ENCODE peak calls at places on chromosomes 3 and 15, in six cellular contexts. P is stomach, M is HepG2, U is HCT116, K is GM12892, F is upper lobe of left lung. D is an unnamed sample.

GRCh38 chr3:188327433-188327832 is 173.5 kb downstream of the LPP start:
- DNase-seq in U (no peak), P (no peak), M (no peak), K (no peak), F (no peak), D (no peak)

GRCh38 chr15:52161406-52161966 is 29.7 kb downstream of the GNB5 start:
- DNase-seq in P (no peak), F (no peak), K (no peak), M (no peak), U (no peak), D (no peak)

GRCh38 chr3:140387244-140387643 is 290.6 kb upstream of the TRIM42 start:
- DNase-seq in M (no peak), K (no peak), P (no peak), U (no peak), F (no peak), D (no peak)

GRCh38 chr15:92833493-92834271 is 66.4 kb upstream of the CHD2 start:
- DNase-seq in K (no peak), P (no peak), U (no peak), M (no peak), F (no peak), D (no peak)

GRCh38 chr3:19702416-19703078 is 231.5 kb downstream of the EFHB start:
- DNase-seq in P (no peak), M (no peak), U (no peak), F (peak; percentile 79), K (no peak), D (peak; percentile 72)

GRCh38 chr15:58273104-58273503 is 134.9 kb downstream of the AQP9 start:
- DNase-seq in F (no peak), P (no peak), K (no peak), U (no peak), M (no peak), D (no peak)

GRCh38 chr3:73667889-73668288 is 43.1 kb upstream of the PDZRN3 start:
- DNase-seq in F (no peak), U (no peak), M (no peak), P (no peak), K (no peak), D (no peak)

GRCh38 chr3:10627884-10628572 is 122.6 kb upstream of the ATP2B2 start:
- DNase-seq in F (peak; percentile 18), P (no peak), K (no peak), M (peak; percentile 6), U (peak; percentile 21), D (peak; percentile 61)

GRCh38 chr3:188486952-188487351 is 333.0 kb downstream of the LPP start:
- DNase-seq in U (no peak), F (no peak), P (no peak), M (no peak), K (no peak), D (no peak)

GRCh38 chr3:13748500-13748899 is 131.4 kb downstream of the WNT7A start:
- DNase-seq in K (no peak), F (no peak), M (no peak), P (no peak), U (no peak), D (no peak)

GRCh38 chr15:66657062-66658020 is 44.7 kb upstream of the SMAD6 start:
- DNase-seq in F (no peak), K (no peak), U (no peak), M (no peak), P (no peak), D (peak; percentile 95)

GRCh38 chr3:126389112-126389791 is 5.5 kb upstream of the CFAP100 start:
- DNase-seq in U (peak; percentile 72), K (peak; percentile 64), M (peak; percentile 93), F (peak; percentile 96), P (peak; percentile 95), D (peak; percentile 97)

GRCh38 chr3:47503033-47503432 is 10.5 kb downstream of the ELP6 start:
- DNase-seq in F (no peak), M (no peak), U (no peak), P (no peak), K (no peak), D (no peak)

GRCh38 chr15:88911766-88912118 is 1.4 kb downstream of the MFGE8 start:
- DNase-seq in F (no peak), K (no peak), U (no peak), P (no peak), M (no peak), D (peak; percentile 63)

GRCh38 chr15:88912500-88912921 is 668 bp downstream of the MFGE8 start:
- DNase-seq in F (peak; percentile 80), U (no peak), M (no peak), K (no peak), P (no peak), D (peak; percentile 24)

GRCh38 chr15:88913017-88913849 is at the start of gene MFGE8:
- DNase-seq in U (no peak), M (peak; percentile 31), P (peak; percentile 54), F (peak; percentile 95), K (peak; percentile 66), D (peak; percentile 97)

GRCh38 chr15:88915354-88915753 is 2.2 kb upstream of the MFGE8 start:
- DNase-seq in F (no peak), K (no peak), M (no peak), U (no peak), P (no peak), D (no peak)

DNA sequence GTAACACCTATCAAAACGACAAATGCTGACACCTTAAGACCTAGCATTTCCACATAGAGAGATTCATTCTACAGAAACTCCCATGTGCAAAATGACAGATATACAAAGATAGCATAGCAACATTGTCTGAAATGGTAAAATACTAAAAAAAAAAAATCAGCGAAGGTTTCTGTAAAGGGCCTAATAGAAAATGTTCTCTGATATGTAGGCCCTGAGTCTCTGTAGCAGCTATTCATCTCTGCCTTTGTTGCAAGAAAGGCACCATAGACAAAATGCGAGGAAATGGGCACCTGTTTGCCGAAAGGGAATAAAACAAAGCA is 631 bp upstream of the MFGE8 start:
- DNase-seq in K (no peak), P (no peak), M (no peak), F (no peak), U (no peak), D (no peak)
- TF ChIP-seq POLR2AphosphoS5 in K (no peak), P (no peak), M (no peak), F (no peak), U (no peak), D (no peak)

GRCh38 chr3:149151843-149152242 is 22.4 kb downstream of the HPS3 start:
- DNase-seq in U (no peak), P (no peak), K (no peak), F (no peak), M (no peak), D (no peak)
- TF ChIP-seq POLR2AphosphoS5 in U (no peak), P (no peak), K (no peak), F (no peak), M (no peak), D (no peak)

GRCh38 chr3:123657578-123657977 is 72.7 kb upstream of the HACD2 start:
- DNase-seq in U (no peak), P (no peak), F (no peak), M (no peak), K (no peak), D (no peak)

GRCh38 chr3:123656691-123657090 is 71.8 kb upstream of the HACD2 start:
- DNase-seq in P (no peak), M (no peak), K (no peak), F (no peak), U (no peak), D (peak; percentile 57)

GRCh38 chr3:123657111-123657510 is 72.3 kb upstream of the HACD2 start:
- DNase-seq in M (no peak), F (no peak), P (no peak), U (no peak), K (no peak), D (no peak)

GRCh38 chr3:123658860-123659221 is 74.0 kb upstream of the HACD2 start:
- DNase-seq in U (no peak), K (no peak), M (no peak), F (no peak), P (no peak), D (no peak)

DNA sequence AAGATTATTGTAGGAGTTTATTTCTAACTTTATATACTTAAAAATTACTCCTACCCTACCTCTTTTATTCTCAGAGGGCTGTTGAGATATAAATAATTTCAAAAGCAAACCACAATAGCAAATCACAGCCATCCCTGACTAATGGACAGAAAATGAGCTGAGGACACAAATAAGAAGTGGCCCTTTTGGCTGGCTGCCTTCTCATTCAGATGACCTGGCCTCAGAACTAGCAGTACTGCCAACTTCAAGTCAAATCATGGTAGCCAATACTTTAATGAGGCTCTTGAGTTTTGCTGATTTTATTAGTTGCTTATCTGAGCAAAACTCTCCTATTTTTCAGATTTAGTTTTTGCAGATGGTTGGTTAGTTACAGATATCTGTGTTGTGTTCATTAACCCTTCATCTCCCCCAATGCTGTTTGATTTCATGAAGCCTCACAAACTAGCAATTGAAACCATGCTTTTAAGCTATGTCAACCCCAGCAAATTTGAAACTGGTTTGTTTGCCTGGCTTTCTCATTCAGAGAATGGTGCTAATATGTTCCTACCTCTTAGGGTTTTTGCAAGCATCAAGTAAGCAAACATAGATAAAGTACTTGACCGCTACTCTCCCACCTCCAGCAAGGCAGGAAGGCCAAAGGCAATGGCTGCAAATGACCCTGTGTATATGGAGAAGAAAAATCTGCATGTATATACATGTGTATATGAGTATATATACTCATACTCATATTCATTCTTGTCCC is 73.4 kb upstream of the HACD2 start:
- DNase-seq in K (no peak), U (no peak), P (peak; percentile 61), F (no peak), M (no peak), D (no peak)
- TF ChIP-seq POLR2AphosphoS5 in K (no peak), U (no peak), P (peak; percentile 60), F (peak; percentile 4), M (no peak), D (no peak)

GRCh38 chr15:31297221-31297879 is 29.3 kb upstream of the KLF13 start:
- DNase-seq in F (no peak), U (no peak), K (no peak), P (no peak), M (no peak), D (no peak)

GRCh38 chr15:31298707-31299172 is 27.9 kb upstream of the KLF13 start:
- DNase-seq in P (peak; percentile 17), F (peak; percentile 54), K (no peak), U (no peak), M (no peak), D (no peak)

GRCh38 chr15:31297880-31298456 is 28.7 kb upstream of the KLF13 start:
- DNase-seq in M (no peak), P (peak; percentile 69), F (no peak), K (no peak), U (no peak), D (no peak)

GRCh38 chr15:31295660-31296059 is 31.0 kb upstream of the KLF13 start:
- DNase-seq in U (no peak), M (no peak), K (no peak), F (no peak), P (peak; percentile 8), D (no peak)

DNA sequence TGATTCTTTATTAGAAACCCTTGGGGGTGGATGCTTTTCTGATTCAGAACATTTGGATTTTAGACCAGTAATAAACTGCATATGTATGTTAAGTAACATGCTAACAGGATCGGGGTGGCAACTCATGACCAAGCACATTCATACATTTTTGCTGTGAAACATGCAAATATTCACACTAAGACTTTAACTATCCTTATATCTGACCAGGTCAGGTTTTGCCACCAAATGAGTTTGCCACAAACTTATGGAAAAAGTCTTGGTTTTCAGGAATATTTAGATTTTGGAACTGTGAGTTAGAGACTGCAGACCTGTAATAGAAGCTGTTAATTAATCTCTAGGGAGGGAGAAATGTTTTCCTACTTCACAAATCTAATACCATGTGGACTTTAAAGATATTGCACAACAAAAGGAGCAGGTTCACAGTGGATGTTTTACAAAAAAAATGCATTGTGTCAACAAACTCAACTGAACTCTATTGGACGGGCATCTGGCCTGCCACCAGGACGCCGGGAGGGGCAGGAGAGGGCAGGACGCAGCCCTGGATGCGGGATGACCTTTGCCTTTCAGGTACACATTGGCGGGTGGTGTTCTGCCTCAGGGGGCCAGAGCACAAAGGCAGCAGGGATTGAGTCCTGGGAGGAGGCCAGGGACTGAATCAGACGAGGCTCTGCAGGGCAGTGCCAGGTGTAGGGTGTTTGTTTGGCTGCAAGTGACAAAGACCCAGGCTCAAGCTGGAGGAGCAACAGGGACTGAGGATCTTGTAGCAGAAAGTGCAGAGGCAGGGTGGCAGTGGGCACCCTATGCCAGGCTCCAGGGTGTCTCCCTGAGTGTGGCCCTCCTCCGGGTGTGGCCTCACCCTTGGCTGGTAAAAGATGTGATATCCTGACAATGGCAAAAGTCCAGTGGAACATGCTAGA is 30.1 kb upstream of the KLF13 start:
- DNase-seq in M (peak; percentile 97), F (peak; percentile 81), K (no peak), P (peak; percentile 91), U (no peak), D (no peak)
- TF ChIP-seq POLR2AphosphoS5 in M (peak; percentile 45), F (peak; percentile 7), K (no peak), P (no peak), U (no peak), D (no peak)

D was measured in GM23338.